ENCODE peak calls at places on chromosomes 12 and 14, in eight cellular contexts. One of them, this sample, is unnamed.

GRCh38 chr12:32755654-32756475 is at the start of gene YARS2:
- DNase-seq in fibroblast of lung: peak
- DNase-seq in coronary artery: peak
- DNase-seq in upper lobe of right lung: peak
- DNase-seq in central memory CD8-positive, alpha-beta T cell: peak
- DNase-seq in PC-3: peak
- DNase-seq in COR-L47: peak
- DNase-seq in activated naive CD8-positive, alpha-beta T cell treated with anti-CD3 and anti-CD28 coated beads for 36 hours: peak
- DNase-seq in this sample: peak

GRCh38 chr12:114368685-114369084 is 37.3 kb downstream of the TBX5 start:
- DNase-seq in fibroblast of lung: no peak
- DNase-seq in coronary artery: no peak
- DNase-seq in upper lobe of right lung: no peak
- DNase-seq in central memory CD8-positive, alpha-beta T cell: no peak
- DNase-seq in PC-3: no peak
- DNase-seq in COR-L47: no peak
- DNase-seq in activated naive CD8-positive, alpha-beta T cell treated with anti-CD3 and anti-CD28 coated beads for 36 hours: no peak
- DNase-seq in this sample: no peak

GRCh38 chr14:75427126-75427481 is 718 bp upstream of the JDP2 start:
- DNase-seq in fibroblast of lung: no peak
- DNase-seq in coronary artery: no peak
- DNase-seq in upper lobe of right lung: peak
- DNase-seq in central memory CD8-positive, alpha-beta T cell: no peak
- DNase-seq in PC-3: no peak
- DNase-seq in COR-L47: no peak
- DNase-seq in activated naive CD8-positive, alpha-beta T cell treated with anti-CD3 and anti-CD28 coated beads for 36 hours: no peak
- DNase-seq in this sample: no peak

GRCh38 chr14:28101992-28102391 is 664.6 kb upstream of the FOXG1 start:
- DNase-seq in fibroblast of lung: peak
- DNase-seq in coronary artery: no peak
- DNase-seq in upper lobe of right lung: no peak
- DNase-seq in central memory CD8-positive, alpha-beta T cell: no peak
- DNase-seq in PC-3: no peak
- DNase-seq in COR-L47: peak
- DNase-seq in activated naive CD8-positive, alpha-beta T cell treated with anti-CD3 and anti-CD28 coated beads for 36 hours: no peak
- DNase-seq in this sample: no peak

GRCh38 chr12:130768120-130768519 is 52.0 kb upstream of the RIMBP2 start:
- DNase-seq in fibroblast of lung: peak
- DNase-seq in coronary artery: no peak
- DNase-seq in upper lobe of right lung: no peak
- DNase-seq in central memory CD8-positive, alpha-beta T cell: no peak
- DNase-seq in PC-3: peak
- DNase-seq in COR-L47: no peak
- DNase-seq in activated naive CD8-positive, alpha-beta T cell treated with anti-CD3 and anti-CD28 coated beads for 36 hours: no peak
- DNase-seq in this sample: no peak

GRCh38 chr12:4432878-4433820 is 12.5 kb downstream of the FGF6 start:
- DNase-seq in fibroblast of lung: no peak
- DNase-seq in coronary artery: peak
- DNase-seq in upper lobe of right lung: no peak
- DNase-seq in central memory CD8-positive, alpha-beta T cell: no peak
- DNase-seq in PC-3: no peak
- DNase-seq in COR-L47: no peak
- DNase-seq in activated naive CD8-positive, alpha-beta T cell treated with anti-CD3 and anti-CD28 coated beads for 36 hours: no peak
- DNase-seq in this sample: no peak

GRCh38 chr12:18824287-18824686 is 86.4 kb downstream of the CAPZA3 start:
- DNase-seq in fibroblast of lung: no peak
- DNase-seq in coronary artery: no peak
- DNase-seq in upper lobe of right lung: no peak
- DNase-seq in central memory CD8-positive, alpha-beta T cell: no peak
- DNase-seq in PC-3: no peak
- DNase-seq in COR-L47: no peak
- DNase-seq in activated naive CD8-positive, alpha-beta T cell treated with anti-CD3 and anti-CD28 coated beads for 36 hours: no peak
- DNase-seq in this sample: no peak

GRCh38 chr12:6612247-6612646 is 5.1 kb upstream of the CHD4 start:
- DNase-seq in fibroblast of lung: no peak
- DNase-seq in coronary artery: no peak
- DNase-seq in upper lobe of right lung: no peak
- DNase-seq in central memory CD8-positive, alpha-beta T cell: no peak
- DNase-seq in PC-3: no peak
- DNase-seq in COR-L47: no peak
- DNase-seq in activated naive CD8-positive, alpha-beta T cell treated with anti-CD3 and anti-CD28 coated beads for 36 hours: no peak
- DNase-seq in this sample: no peak

GRCh38 chr12:88035907-88036289 is 6.7 kb upstream of the C12orf50 start:
- DNase-seq in fibroblast of lung: no peak
- DNase-seq in coronary artery: no peak
- DNase-seq in upper lobe of right lung: no peak
- DNase-seq in central memory CD8-positive, alpha-beta T cell: no peak
- DNase-seq in PC-3: peak
- DNase-seq in COR-L47: no peak
- DNase-seq in activated naive CD8-positive, alpha-beta T cell treated with anti-CD3 and anti-CD28 coated beads for 36 hours: no peak
- DNase-seq in this sample: no peak

GRCh38 chr12:48779869-48780268 is 9.0 kb downstream of the ADCY6 start:
- DNase-seq in fibroblast of lung: peak
- DNase-seq in coronary artery: peak
- DNase-seq in upper lobe of right lung: no peak
- DNase-seq in central memory CD8-positive, alpha-beta T cell: no peak
- DNase-seq in PC-3: no peak
- DNase-seq in COR-L47: no peak
- DNase-seq in activated naive CD8-positive, alpha-beta T cell treated with anti-CD3 and anti-CD28 coated beads for 36 hours: no peak
- DNase-seq in this sample: no peak

GRCh38 chr12:52521175-52521574 is 981 bp upstream of the KRT5 start:
- DNase-seq in fibroblast of lung: peak
- DNase-seq in coronary artery: peak
- DNase-seq in upper lobe of right lung: no peak
- DNase-seq in central memory CD8-positive, alpha-beta T cell: no peak
- DNase-seq in PC-3: peak
- DNase-seq in COR-L47: no peak
- DNase-seq in activated naive CD8-positive, alpha-beta T cell treated with anti-CD3 and anti-CD28 coated beads for 36 hours: no peak
- DNase-seq in this sample: no peak

GRCh38 chr12:105334568-105334967 is 4.1 kb downstream of the C12orf75 start:
- DNase-seq in fibroblast of lung: peak
- DNase-seq in coronary artery: no peak
- DNase-seq in upper lobe of right lung: no peak
- DNase-seq in central memory CD8-positive, alpha-beta T cell: no peak
- DNase-seq in PC-3: peak
- DNase-seq in COR-L47: no peak
- DNase-seq in activated naive CD8-positive, alpha-beta T cell treated with anti-CD3 and anti-CD28 coated beads for 36 hours: no peak
- DNase-seq in this sample: no peak